ENCODE peak calls at places on chromosomes 2 and 18, in seven cellular contexts. One of them, this sample, is unnamed.

GRCh38 chr2:217789736-217790181 is 213.0 kb downstream of the TNS1 start:
- DNase-seq in breast epithelium: no peak
- DNase-seq in WTC11: no peak
- DNase-seq in cardiac fibroblast: no peak
- DNase-seq in transverse colon: no peak
- DNase-seq in cardiac muscle cell: no peak
- DNase-seq in heart right ventricle: no peak
- DNase-seq in this sample: no peak

GRCh38 chr18:23137788-23138216 is 2.5 kb downstream of the CABLES1 start:
- DNase-seq in breast epithelium: no peak
- DNase-seq in cardiac fibroblast: no peak
- DNase-seq in heart right ventricle: no peak
- DNase-seq in WTC11: no peak
- DNase-seq in transverse colon: no peak
- DNase-seq in cardiac muscle cell: no peak
- DNase-seq in this sample: no peak

GRCh38 chr2:238281826-238282480 is 6.5 kb downstream of the PER2 start:
- DNase-seq in heart right ventricle: no peak
- DNase-seq in cardiac muscle cell: no peak
- DNase-seq in breast epithelium: no peak
- DNase-seq in cardiac fibroblast: no peak
- DNase-seq in WTC11: no peak
- DNase-seq in transverse colon: no peak
- DNase-seq in this sample: no peak

GRCh38 chr2:150476213-150476740 is 11.2 kb downstream of the RND3 start:
- DNase-seq in transverse colon: no peak
- DNase-seq in heart right ventricle: no peak
- DNase-seq in WTC11: no peak
- DNase-seq in breast epithelium: no peak
- DNase-seq in cardiac fibroblast: no peak
- DNase-seq in cardiac muscle cell: no peak
- DNase-seq in this sample: no peak

GRCh38 chr18:7202119-7202680 is 28.7 kb upstream of the LRRC30 start:
- DNase-seq in WTC11: no peak
- DNase-seq in heart right ventricle: no peak
- DNase-seq in cardiac muscle cell: no peak
- DNase-seq in cardiac fibroblast: no peak
- DNase-seq in transverse colon: no peak
- DNase-seq in breast epithelium: no peak
- DNase-seq in this sample: no peak

GRCh38 chr2:191041418-191042161 is 27.6 kb upstream of the STAT1 start:
- DNase-seq in breast epithelium: no peak
- DNase-seq in transverse colon: peak
- DNase-seq in cardiac muscle cell: peak
- DNase-seq in cardiac fibroblast: peak
- DNase-seq in WTC11: peak
- DNase-seq in heart right ventricle: no peak
- DNase-seq in this sample: peak

GRCh38 chr2:45930396-45930792 is 278.9 kb downstream of the PRKCE start:
- DNase-seq in cardiac fibroblast: peak
- DNase-seq in heart right ventricle: no peak
- DNase-seq in WTC11: no peak
- DNase-seq in cardiac muscle cell: peak
- DNase-seq in breast epithelium: no peak
- DNase-seq in transverse colon: no peak
- DNase-seq in this sample: peak

GRCh38 chr18:12737243-12737902 is 34.5 kb downstream of the PSMG2 start:
- DNase-seq in cardiac fibroblast: no peak
- DNase-seq in transverse colon: no peak
- DNase-seq in breast epithelium: no peak
- DNase-seq in WTC11: no peak
- DNase-seq in cardiac muscle cell: no peak
- DNase-seq in heart right ventricle: no peak
- DNase-seq in this sample: no peak

GRCh38 chr2:189060096-189060642 is 86.0 kb downstream of the COL3A1 start:
- DNase-seq in transverse colon: no peak
- DNase-seq in cardiac muscle cell: no peak
- DNase-seq in WTC11: no peak
- DNase-seq in breast epithelium: no peak
- DNase-seq in cardiac fibroblast: no peak
- DNase-seq in heart right ventricle: no peak
- DNase-seq in this sample: no peak

GRCh38 chr2:54597153-54597827 is 126.2 kb upstream of the EML6 start:
- DNase-seq in heart right ventricle: peak
- DNase-seq in breast epithelium: no peak
- DNase-seq in cardiac fibroblast: peak
- DNase-seq in transverse colon: peak
- DNase-seq in cardiac muscle cell: peak
- DNase-seq in WTC11: no peak
- DNase-seq in this sample: no peak

GRCh38 chr2:190217616-190218015 is 102.0 kb downstream of the HIBCH start:
- DNase-seq in breast epithelium: no peak
- DNase-seq in cardiac muscle cell: no peak
- DNase-seq in heart right ventricle: no peak
- DNase-seq in WTC11: no peak
- DNase-seq in transverse colon: no peak
- DNase-seq in cardiac fibroblast: no peak
- DNase-seq in this sample: no peak

GRCh38 chr18:76847926-76848325 is 25.6 kb downstream of the ZNF236 start:
- DNase-seq in cardiac fibroblast: no peak
- DNase-seq in cardiac muscle cell: no peak
- DNase-seq in heart right ventricle: no peak
- DNase-seq in WTC11: peak
- DNase-seq in transverse colon: no peak
- DNase-seq in breast epithelium: no peak
- DNase-seq in this sample: no peak
- TF ChIP-seq CTCF in cardiac fibroblast: peak
- TF ChIP-seq CTCF in cardiac muscle cell: no peak
- TF ChIP-seq CTCF in heart right ventricle: no peak
- TF ChIP-seq CTCF in WTC11: no peak
- TF ChIP-seq CTCF in transverse colon: no peak
- TF ChIP-seq CTCF in breast epithelium: no peak
- TF ChIP-seq CTCF in this sample: peak

DNA sequence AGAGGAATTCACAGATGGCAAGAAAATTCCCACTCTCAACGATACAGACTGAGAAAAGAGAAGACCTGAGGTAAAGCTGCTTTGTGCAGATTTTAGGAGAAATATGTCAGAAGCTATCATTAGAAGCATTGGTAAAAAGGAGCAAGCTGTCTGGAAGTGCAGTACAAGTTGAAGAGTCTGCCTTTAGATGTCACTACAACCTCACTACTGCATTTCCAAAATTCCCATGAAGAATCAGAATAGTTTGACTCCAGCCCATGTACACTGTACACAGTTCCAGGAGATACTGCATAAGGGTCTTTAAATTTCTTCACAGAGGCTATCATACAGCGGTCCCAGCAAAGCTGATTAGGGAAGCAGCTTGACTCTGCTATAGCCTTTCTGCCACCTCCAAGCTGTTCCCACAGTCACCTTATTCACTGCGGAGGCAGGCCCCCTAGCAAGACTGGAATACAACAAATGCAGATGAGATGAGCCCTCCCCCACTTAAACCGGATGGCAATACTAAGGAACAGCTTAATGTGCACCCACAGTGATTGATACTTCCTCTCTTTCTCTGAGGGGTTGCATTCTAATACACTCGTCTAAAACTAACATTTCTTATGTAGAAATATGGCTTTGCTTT is 527.4 kb downstream of the TMEM182 start:
- DNase-seq in cardiac fibroblast: no peak
- DNase-seq in WTC11: peak
- DNase-seq in heart right ventricle: no peak
- DNase-seq in breast epithelium: no peak
- DNase-seq in transverse colon: no peak
- DNase-seq in cardiac muscle cell: peak
- DNase-seq in this sample: no peak
- TF ChIP-seq CTCF in cardiac fibroblast: no peak
- TF ChIP-seq CTCF in WTC11: no peak
- TF ChIP-seq CTCF in heart right ventricle: no peak
- TF ChIP-seq CTCF in breast epithelium: no peak
- TF ChIP-seq CTCF in transverse colon: no peak
- TF ChIP-seq CTCF in cardiac muscle cell: peak
- TF ChIP-seq CTCF in this sample: peak

GRCh38 chr18:26103579-26103978 is 13.2 kb upstream of the SS18 start:
- DNase-seq in heart right ventricle: no peak
- DNase-seq in cardiac fibroblast: no peak
- DNase-seq in cardiac muscle cell: no peak
- DNase-seq in WTC11: peak
- DNase-seq in transverse colon: peak
- DNase-seq in breast epithelium: no peak
- DNase-seq in this sample: peak
- TF ChIP-seq CTCF in heart right ventricle: no peak
- TF ChIP-seq CTCF in cardiac fibroblast: no peak
- TF ChIP-seq CTCF in cardiac muscle cell: no peak
- TF ChIP-seq CTCF in WTC11: peak
- TF ChIP-seq CTCF in transverse colon: no peak
- TF ChIP-seq CTCF in breast epithelium: no peak
- TF ChIP-seq CTCF in this sample: no peak

DNA sequence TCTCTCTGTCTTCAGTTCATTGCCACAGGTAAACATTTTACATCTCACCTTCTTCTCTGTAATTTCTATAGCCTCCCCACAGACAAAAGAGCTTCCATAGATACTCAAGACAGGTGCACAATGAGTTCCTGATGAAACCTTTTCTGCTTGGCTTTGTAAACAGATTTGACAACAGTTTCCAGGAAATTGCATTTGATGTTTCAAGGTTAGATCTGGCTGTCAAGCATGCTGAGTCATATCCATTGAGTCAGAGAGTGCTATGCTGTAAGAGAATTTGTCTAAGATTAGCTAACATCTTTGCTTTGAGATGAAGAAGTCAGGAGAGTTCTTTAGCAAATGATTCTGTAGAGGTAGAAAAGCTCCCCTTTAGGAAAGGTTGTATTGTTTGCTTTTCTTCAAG is 40.6 kb upstream of the MAP2 start:
- DNase-seq in transverse colon: no peak
- DNase-seq in heart right ventricle: no peak
- DNase-seq in breast epithelium: no peak
- DNase-seq in cardiac fibroblast: peak
- DNase-seq in WTC11: no peak
- DNase-seq in cardiac muscle cell: peak
- DNase-seq in this sample: peak
- TF ChIP-seq CTCF in transverse colon: no peak
- TF ChIP-seq CTCF in heart right ventricle: no peak
- TF ChIP-seq CTCF in breast epithelium: no peak
- TF ChIP-seq CTCF in cardiac fibroblast: no peak
- TF ChIP-seq CTCF in WTC11: no peak
- TF ChIP-seq CTCF in cardiac muscle cell: no peak
- TF ChIP-seq CTCF in this sample: no peak

DNA sequence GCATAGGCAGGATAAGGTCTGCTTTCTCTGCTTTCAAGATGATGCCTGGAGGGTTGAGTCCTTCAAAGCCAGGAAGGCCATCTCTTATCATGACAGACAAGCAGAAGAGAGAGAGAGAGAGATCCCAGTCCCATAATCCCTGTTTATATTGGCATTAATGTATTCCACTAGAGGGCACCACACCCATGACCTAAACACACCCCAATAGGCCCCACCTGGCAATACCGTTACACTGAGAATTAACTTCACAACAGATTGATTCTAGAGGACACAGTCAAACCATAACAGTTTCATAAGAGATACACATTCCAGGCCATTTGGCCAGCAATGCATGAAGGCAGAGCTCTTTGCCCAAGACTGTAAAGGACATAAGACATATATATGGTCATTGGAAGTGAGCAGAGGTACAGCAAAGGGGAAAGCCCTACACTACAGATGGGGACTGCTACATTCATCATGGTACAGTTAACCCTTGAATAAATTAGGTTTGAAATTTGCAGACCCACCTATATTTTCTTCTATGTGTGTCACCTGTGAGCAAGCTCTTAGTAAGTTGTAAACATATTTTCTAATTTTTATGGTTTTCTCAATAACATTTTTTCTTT is 1516.1 kb downstream of the RPIA start:
- DNase-seq in cardiac fibroblast: peak
- DNase-seq in WTC11: no peak
- DNase-seq in breast epithelium: no peak
- DNase-seq in transverse colon: no peak
- DNase-seq in heart right ventricle: no peak
- DNase-seq in cardiac muscle cell: peak
- DNase-seq in this sample: no peak
- TF ChIP-seq CTCF in cardiac fibroblast: no peak
- TF ChIP-seq CTCF in WTC11: no peak
- TF ChIP-seq CTCF in breast epithelium: no peak
- TF ChIP-seq CTCF in transverse colon: no peak
- TF ChIP-seq CTCF in heart right ventricle: peak
- TF ChIP-seq CTCF in cardiac muscle cell: peak
- TF ChIP-seq CTCF in this sample: no peak

GRCh38 chr2:178109813-178110212 is 2.4 kb upstream of the RBM45 start:
- DNase-seq in breast epithelium: no peak
- DNase-seq in cardiac fibroblast: peak
- DNase-seq in heart right ventricle: no peak
- DNase-seq in WTC11: no peak
- DNase-seq in cardiac muscle cell: peak
- DNase-seq in transverse colon: no peak
- DNase-seq in this sample: peak
- TF ChIP-seq CTCF in breast epithelium: peak
- TF ChIP-seq CTCF in cardiac fibroblast: peak
- TF ChIP-seq CTCF in heart right ventricle: peak
- TF ChIP-seq CTCF in WTC11: no peak
- TF ChIP-seq CTCF in cardiac muscle cell: peak
- TF ChIP-seq CTCF in transverse colon: peak
- TF ChIP-seq CTCF in this sample: peak

DNA sequence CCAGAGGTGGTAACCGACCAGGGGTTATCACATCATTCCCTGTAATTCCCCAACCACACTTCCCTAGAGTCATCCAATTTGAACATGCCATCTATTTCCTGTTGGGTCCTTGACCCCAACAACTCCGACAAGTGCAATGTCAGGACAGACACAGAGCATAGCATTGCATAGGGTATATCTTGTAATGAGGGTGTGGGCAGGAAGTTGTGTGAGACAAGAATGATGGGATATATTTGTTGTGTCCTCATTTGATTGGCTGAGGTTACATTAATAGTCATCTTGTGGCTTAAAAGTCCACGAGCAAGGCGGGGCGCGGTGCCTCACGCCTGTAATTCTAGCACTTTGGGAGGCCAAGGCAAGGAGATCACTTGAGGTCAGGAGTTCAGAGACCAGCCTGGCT is 33.4 kb upstream of the CNOT11 start:
- DNase-seq in transverse colon: no peak
- DNase-seq in cardiac fibroblast: no peak
- DNase-seq in heart right ventricle: no peak
- DNase-seq in breast epithelium: no peak
- DNase-seq in cardiac muscle cell: no peak
- DNase-seq in WTC11: no peak
- DNase-seq in this sample: no peak
- TF ChIP-seq CTCF in transverse colon: no peak
- TF ChIP-seq CTCF in cardiac fibroblast: no peak
- TF ChIP-seq CTCF in heart right ventricle: no peak
- TF ChIP-seq CTCF in breast epithelium: no peak
- TF ChIP-seq CTCF in cardiac muscle cell: no peak
- TF ChIP-seq CTCF in WTC11: no peak
- TF ChIP-seq CTCF in this sample: no peak